ENCODE peak calls at places on chromosomes 2 and 18, in eight cellular contexts. One of them, this sample, is unnamed.

GRCh38 chr2:219596954-219597551 is 604 bp upstream of the STK11IP start:
- DNase-seq in RWPE2: no peak
- DNase-seq in kidney epithelial cell: no peak
- DNase-seq in heart right ventricle: no peak
- DNase-seq in mammary epithelial cell: no peak
- DNase-seq in tibial artery: no peak
- DNase-seq in body of pancreas: peak; percentile 56
- DNase-seq in lung: no peak
- DNase-seq in this sample: no peak

GRCh38 chr2:228875152-228875875 is 395.8 kb downstream of the PID1 start:
- DNase-seq in RWPE2: no peak
- DNase-seq in kidney epithelial cell: peak; percentile 2
- DNase-seq in heart right ventricle: no peak
- DNase-seq in mammary epithelial cell: peak; percentile 6
- DNase-seq in tibial artery: no peak
- DNase-seq in body of pancreas: no peak
- DNase-seq in lung: no peak
- DNase-seq in this sample: no peak

GRCh38 chr2:208867374-208867773 is 460.8 kb downstream of the PTH2R start:
- DNase-seq in RWPE2: no peak
- DNase-seq in kidney epithelial cell: no peak
- DNase-seq in heart right ventricle: no peak
- DNase-seq in mammary epithelial cell: no peak
- DNase-seq in tibial artery: no peak
- DNase-seq in body of pancreas: no peak
- DNase-seq in lung: no peak
- DNase-seq in this sample: no peak

GRCh38 chr2:222563319-222563718 is 92.6 kb downstream of the FARSB start:
- DNase-seq in RWPE2: no peak
- DNase-seq in kidney epithelial cell: no peak
- DNase-seq in heart right ventricle: no peak
- DNase-seq in mammary epithelial cell: no peak
- DNase-seq in tibial artery: no peak
- DNase-seq in body of pancreas: no peak
- DNase-seq in lung: no peak
- DNase-seq in this sample: no peak

GRCh38 chr18:22559414-22560282 is 141.9 kb upstream of the CTAGE1 start:
- DNase-seq in RWPE2: no peak
- DNase-seq in kidney epithelial cell: no peak
- DNase-seq in heart right ventricle: peak; percentile 74
- DNase-seq in mammary epithelial cell: peak; percentile 29
- DNase-seq in tibial artery: peak; percentile 80
- DNase-seq in body of pancreas: peak; percentile 59
- DNase-seq in lung: peak; percentile 56
- DNase-seq in this sample: peak; percentile 85

GRCh38 chr2:42513252-42513918 is 19.6 kb upstream of the KCNG3 start:
- DNase-seq in RWPE2: no peak
- DNase-seq in kidney epithelial cell: no peak
- DNase-seq in heart right ventricle: no peak
- DNase-seq in mammary epithelial cell: peak; percentile 43
- DNase-seq in tibial artery: no peak
- DNase-seq in body of pancreas: peak; percentile 56
- DNase-seq in lung: peak; percentile 32
- DNase-seq in this sample: no peak

GRCh38 chr18:2846638-2847340 is at the start of gene EMILIN2:
- DNase-seq in RWPE2: no peak
- DNase-seq in kidney epithelial cell: no peak
- DNase-seq in heart right ventricle: peak; percentile 72
- DNase-seq in mammary epithelial cell: no peak
- DNase-seq in tibial artery: peak; percentile 88
- DNase-seq in body of pancreas: peak; percentile 78
- DNase-seq in lung: peak; percentile 67
- DNase-seq in this sample: peak; percentile 73

GRCh38 chr2:158043181-158043948 is 58.3 kb upstream of the UPP2 start:
- DNase-seq in RWPE2: no peak
- DNase-seq in kidney epithelial cell: no peak
- DNase-seq in heart right ventricle: no peak
- DNase-seq in mammary epithelial cell: no peak
- DNase-seq in tibial artery: no peak
- DNase-seq in body of pancreas: no peak
- DNase-seq in lung: no peak
- DNase-seq in this sample: no peak

GRCh38 chr18:21314721-21315120 is 72.7 kb downstream of the GREB1L start:
- DNase-seq in RWPE2: no peak
- DNase-seq in kidney epithelial cell: no peak
- DNase-seq in heart right ventricle: no peak
- DNase-seq in mammary epithelial cell: peak; percentile 40
- DNase-seq in tibial artery: no peak
- DNase-seq in body of pancreas: no peak
- DNase-seq in lung: no peak
- DNase-seq in this sample: no peak

GRCh38 chr2:38268691-38269309 is 108.3 kb downstream of the ATL2 start:
- DNase-seq in RWPE2: no peak
- DNase-seq in kidney epithelial cell: no peak
- DNase-seq in heart right ventricle: no peak
- DNase-seq in mammary epithelial cell: peak; percentile 5
- DNase-seq in tibial artery: no peak
- DNase-seq in body of pancreas: no peak
- DNase-seq in lung: no peak
- DNase-seq in this sample: no peak

GRCh38 chr2:43825841-43826240 is 12.8 kb downstream of the ABCG5 start:
- DNase-seq in RWPE2: no peak
- DNase-seq in kidney epithelial cell: no peak
- DNase-seq in heart right ventricle: no peak
- DNase-seq in mammary epithelial cell: no peak
- DNase-seq in tibial artery: no peak
- DNase-seq in body of pancreas: no peak
- DNase-seq in lung: no peak
- DNase-seq in this sample: no peak

GRCh38 chr2:239756392-239757153 is 268.6 kb downstream of the NDUFA10 start:
- DNase-seq in RWPE2: no peak
- DNase-seq in kidney epithelial cell: no peak
- DNase-seq in heart right ventricle: no peak
- DNase-seq in mammary epithelial cell: no peak
- DNase-seq in tibial artery: peak; percentile 28
- DNase-seq in body of pancreas: no peak
- DNase-seq in lung: no peak
- DNase-seq in this sample: no peak

DNA sequence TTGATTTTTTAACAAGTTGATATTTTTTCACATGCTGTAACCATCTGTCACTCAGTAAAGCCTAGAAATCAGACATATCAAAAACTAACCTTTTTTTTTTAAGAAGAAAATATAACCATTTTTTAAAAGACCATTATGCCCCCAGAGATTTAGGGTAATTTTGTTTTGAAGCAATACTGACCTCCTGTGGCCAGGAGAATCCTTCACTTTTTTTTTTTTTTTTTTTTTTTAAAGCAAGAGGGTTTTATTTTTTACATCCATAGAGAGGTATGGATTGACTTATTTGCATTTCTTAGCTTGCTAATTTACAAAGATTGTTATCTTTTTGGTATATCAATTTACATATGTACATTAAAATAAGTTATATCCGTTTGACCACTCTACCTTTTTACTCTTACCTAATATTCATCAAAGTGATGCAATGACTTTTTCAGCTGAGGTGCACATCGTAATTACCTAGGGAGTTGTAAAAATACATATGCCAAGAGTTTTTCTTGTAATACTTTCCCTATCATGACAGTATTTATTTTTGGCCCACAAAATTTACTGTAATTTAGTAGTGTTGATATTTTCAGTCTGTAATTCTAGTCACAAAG is 161.9 kb downstream of the SOCS6 start:
- DNase-seq in RWPE2: no peak
- DNase-seq in kidney epithelial cell: no peak
- DNase-seq in heart right ventricle: no peak
- DNase-seq in mammary epithelial cell: no peak
- DNase-seq in tibial artery: no peak
- DNase-seq in body of pancreas: no peak
- DNase-seq in lung: no peak
- DNase-seq in this sample: no peak
- TF ChIP-seq CTCF in RWPE2: peak; percentile 89
- TF ChIP-seq CTCF in kidney epithelial cell: peak; percentile 46
- TF ChIP-seq CTCF in heart right ventricle: peak; percentile 42
- TF ChIP-seq CTCF in mammary epithelial cell: peak; percentile 47
- TF ChIP-seq CTCF in tibial artery: no peak
- TF ChIP-seq CTCF in body of pancreas: peak; percentile 15
- TF ChIP-seq CTCF in lung: no peak
- TF ChIP-seq CTCF in this sample: no peak

GRCh38 chr2:175883586-175884194 is 118.4 kb downstream of the LNPK start:
- DNase-seq in RWPE2: no peak
- DNase-seq in kidney epithelial cell: no peak
- DNase-seq in heart right ventricle: no peak
- DNase-seq in mammary epithelial cell: no peak
- DNase-seq in tibial artery: no peak
- DNase-seq in body of pancreas: no peak
- DNase-seq in lung: no peak
- DNase-seq in this sample: no peak

GRCh38 chr2:175874291-175874690 is 127.8 kb downstream of the LNPK start:
- DNase-seq in RWPE2: no peak
- DNase-seq in kidney epithelial cell: no peak
- DNase-seq in heart right ventricle: no peak
- DNase-seq in mammary epithelial cell: no peak
- DNase-seq in tibial artery: no peak
- DNase-seq in body of pancreas: no peak
- DNase-seq in lung: no peak
- DNase-seq in this sample: no peak

GRCh38 chr2:175884673-175885393 is 117.2 kb downstream of the LNPK start:
- DNase-seq in RWPE2: no peak
- DNase-seq in kidney epithelial cell: no peak
- DNase-seq in heart right ventricle: no peak
- DNase-seq in mammary epithelial cell: no peak
- DNase-seq in tibial artery: no peak
- DNase-seq in body of pancreas: no peak
- DNase-seq in lung: no peak
- DNase-seq in this sample: no peak

GRCh38 chr2:175877845-175878563 is 124.1 kb downstream of the LNPK start:
- DNase-seq in RWPE2: no peak
- DNase-seq in kidney epithelial cell: no peak
- DNase-seq in heart right ventricle: no peak
- DNase-seq in mammary epithelial cell: no peak
- DNase-seq in tibial artery: peak; percentile 24
- DNase-seq in body of pancreas: no peak
- DNase-seq in lung: no peak
- DNase-seq in this sample: no peak

DNA sequence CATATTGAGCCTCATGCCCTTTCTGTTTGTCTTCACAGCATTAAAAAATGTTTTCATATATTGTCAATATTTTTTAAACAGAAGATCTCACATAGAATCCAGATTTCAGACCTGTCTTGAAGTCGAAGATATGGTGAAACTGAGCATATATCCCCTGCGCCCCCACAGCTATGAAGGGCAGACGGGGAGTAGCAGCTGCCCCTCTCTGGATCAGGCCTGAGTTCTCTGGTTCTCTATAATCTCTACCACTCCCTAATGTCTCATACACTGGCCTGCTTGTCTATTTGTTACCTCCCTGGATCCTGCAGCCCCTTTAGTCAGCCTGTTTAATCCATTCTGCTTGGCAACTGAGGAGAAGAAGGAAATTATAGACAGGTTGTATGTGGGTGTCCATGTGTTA is 122.4 kb downstream of the LNPK start:
- DNase-seq in RWPE2: no peak
- DNase-seq in kidney epithelial cell: no peak
- DNase-seq in heart right ventricle: no peak
- DNase-seq in mammary epithelial cell: no peak
- DNase-seq in tibial artery: no peak
- DNase-seq in body of pancreas: no peak
- DNase-seq in lung: no peak
- DNase-seq in this sample: no peak
- H3K36me3 ChIP-seq in RWPE2: no peaks in the 10 kb centered on the region
- H3K36me3 ChIP-seq in kidney epithelial cell: no peaks in the 10 kb centered on the region
- H3K36me3 ChIP-seq in heart right ventricle: no peaks in the 10 kb centered on the region
- H3K36me3 ChIP-seq in mammary epithelial cell: no peaks in the 10 kb centered on the region
- H3K36me3 ChIP-seq in tibial artery: no peaks in the 10 kb centered on the region
- H3K36me3 ChIP-seq in body of pancreas: no peaks in the 10 kb centered on the region
- H3K36me3 ChIP-seq in lung: no peaks in the 10 kb centered on the region
- H3K36me3 ChIP-seq in this sample: no peaks in the 10 kb centered on the region

GRCh38 chr2:106085441-106085911 is 108.6 kb downstream of the UXS1 start:
- DNase-seq in RWPE2: no peak
- DNase-seq in kidney epithelial cell: no peak
- DNase-seq in heart right ventricle: no peak
- DNase-seq in mammary epithelial cell: peak; percentile 25
- DNase-seq in tibial artery: peak; percentile 45
- DNase-seq in body of pancreas: peak; percentile 55
- DNase-seq in lung: peak; percentile 27
- DNase-seq in this sample: no peak
- TF ChIP-seq CTCF in RWPE2: no peak
- TF ChIP-seq CTCF in kidney epithelial cell: peak; percentile 9
- TF ChIP-seq CTCF in heart right ventricle: peak; percentile 41
- TF ChIP-seq CTCF in mammary epithelial cell: no peak
- TF ChIP-seq CTCF in tibial artery: peak; percentile 56
- TF ChIP-seq CTCF in body of pancreas: peak; percentile 16
- TF ChIP-seq CTCF in lung: no peak
- TF ChIP-seq CTCF in this sample: no peak

GRCh38 chr2:28400434-28400833 is 7.8 kb downstream of the FOSL2 start:
- DNase-seq in RWPE2: no peak
- DNase-seq in kidney epithelial cell: no peak
- DNase-seq in heart right ventricle: no peak
- DNase-seq in mammary epithelial cell: no peak
- DNase-seq in tibial artery: no peak
- DNase-seq in body of pancreas: no peak
- DNase-seq in lung: no peak
- DNase-seq in this sample: no peak

GRCh38 chr2:28401948-28402550 is 9.4 kb downstream of the FOSL2 start:
- DNase-seq in RWPE2: no peak
- DNase-seq in kidney epithelial cell: no peak
- DNase-seq in heart right ventricle: no peak
- DNase-seq in mammary epithelial cell: no peak
- DNase-seq in tibial artery: no peak
- DNase-seq in body of pancreas: no peak
- DNase-seq in lung: no peak
- DNase-seq in this sample: no peak

GRCh38 chr2:28399946-28400345 is 7.3 kb downstream of the FOSL2 start:
- DNase-seq in RWPE2: no peak
- DNase-seq in kidney epithelial cell: no peak
- DNase-seq in heart right ventricle: no peak
- DNase-seq in mammary epithelial cell: no peak
- DNase-seq in tibial artery: no peak
- DNase-seq in body of pancreas: no peak
- DNase-seq in lung: no peak
- DNase-seq in this sample: no peak

GRCh38 chr2:28401411-28401810 is 8.8 kb downstream of the FOSL2 start:
- DNase-seq in RWPE2: no peak
- DNase-seq in kidney epithelial cell: no peak
- DNase-seq in heart right ventricle: no peak
- DNase-seq in mammary epithelial cell: no peak
- DNase-seq in tibial artery: no peak
- DNase-seq in body of pancreas: no peak
- DNase-seq in lung: no peak
- DNase-seq in this sample: no peak

DNA sequence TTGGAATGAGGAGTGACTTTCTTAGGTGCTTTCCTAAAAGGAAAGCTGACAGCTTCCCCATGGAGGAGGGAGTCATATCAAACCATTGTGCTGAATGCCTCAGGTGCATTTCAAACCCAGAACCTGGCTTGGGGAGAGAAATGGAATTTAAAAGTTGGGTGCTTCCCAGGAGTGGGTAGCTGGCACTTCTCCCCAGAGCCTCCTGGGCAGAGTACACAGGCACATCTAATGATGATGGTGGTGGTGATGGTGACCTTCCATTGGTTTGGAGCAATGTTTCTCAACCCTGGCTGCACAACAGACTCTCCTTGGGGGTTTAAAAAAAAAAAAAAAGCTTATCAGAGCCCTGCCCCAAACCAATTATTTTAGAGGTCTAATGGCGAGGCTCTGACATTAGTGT is 8.3 kb downstream of the FOSL2 start:
- DNase-seq in RWPE2: no peak
- DNase-seq in kidney epithelial cell: no peak
- DNase-seq in heart right ventricle: no peak
- DNase-seq in mammary epithelial cell: no peak
- DNase-seq in tibial artery: no peak
- DNase-seq in body of pancreas: no peak
- DNase-seq in lung: no peak
- DNase-seq in this sample: no peak
- H3K36me3 ChIP-seq in RWPE2: peaks cover 100% of the 10 kb centered on the region
- H3K36me3 ChIP-seq in kidney epithelial cell: peaks cover 6% of the 10 kb centered on the region
- H3K36me3 ChIP-seq in heart right ventricle: peaks cover 24% of the 10 kb centered on the region
- H3K36me3 ChIP-seq in mammary epithelial cell: peaks cover 23% of the 10 kb centered on the region
- H3K36me3 ChIP-seq in tibial artery: peaks cover 55% of the 10 kb centered on the region
- H3K36me3 ChIP-seq in body of pancreas: peaks cover 15% of the 10 kb centered on the region
- H3K36me3 ChIP-seq in lung: peaks cover 24% of the 10 kb centered on the region
- H3K36me3 ChIP-seq in this sample: no peaks in the 10 kb centered on the region